ENCODE peak calls at places on chromosomes 16 and 17, in eight cellular contexts. One of them, this sample, is unnamed.

GRCh38 chr16:67528222-67528869 is at the start of gene RIPOR1:
- DNase-seq in EH: peak
- DNase-seq in AML-193: no peak
- DNase-seq in astrocyte of the cerebellum: no peak
- DNase-seq in ACHN: peak
- DNase-seq in aorta: peak
- DNase-seq in activated CD4-positive, alpha-beta memory T cell treated with anti-CD3 and anti-CD28 coated beads, Interleukin-2, amount 10 ng/mL, durations not matched to agents 7 days and 5 days: peak
- DNase-seq in iris pigment epithelial cell: no peak
- DNase-seq in this sample: no peak

GRCh38 chr16:67260426-67261063 is 11.8 kb downstream of the SLC9A5 start:
- DNase-seq in EH: peak
- DNase-seq in AML-193: peak
- DNase-seq in astrocyte of the cerebellum: peak
- DNase-seq in ACHN: peak
- DNase-seq in aorta: peak
- DNase-seq in activated CD4-positive, alpha-beta memory T cell treated with anti-CD3 and anti-CD28 coated beads, Interleukin-2, amount 10 ng/mL, durations not matched to agents 7 days and 5 days: peak
- DNase-seq in iris pigment epithelial cell: peak
- DNase-seq in this sample: peak

GRCh38 chr17:29838961-29839360 is 91.1 kb downstream of the SSH2 start:
- DNase-seq in EH: peak
- DNase-seq in AML-193: no peak
- DNase-seq in astrocyte of the cerebellum: no peak
- DNase-seq in ACHN: no peak
- DNase-seq in aorta: no peak
- DNase-seq in activated CD4-positive, alpha-beta memory T cell treated with anti-CD3 and anti-CD28 coated beads, Interleukin-2, amount 10 ng/mL, durations not matched to agents 7 days and 5 days: no peak
- DNase-seq in iris pigment epithelial cell: peak
- DNase-seq in this sample: no peak

GRCh38 chr16:8851761-8852403 is 16.9 kb downstream of the CARHSP1 start:
- DNase-seq in EH: no peak
- DNase-seq in AML-193: no peak
- DNase-seq in astrocyte of the cerebellum: no peak
- DNase-seq in ACHN: no peak
- DNase-seq in aorta: peak
- DNase-seq in activated CD4-positive, alpha-beta memory T cell treated with anti-CD3 and anti-CD28 coated beads, Interleukin-2, amount 10 ng/mL, durations not matched to agents 7 days and 5 days: no peak
- DNase-seq in iris pigment epithelial cell: no peak
- DNase-seq in this sample: no peak

GRCh38 chr16:85556456-85557082 is 56.6 kb upstream of the GSE1 start:
- DNase-seq in EH: peak
- DNase-seq in AML-193: peak
- DNase-seq in astrocyte of the cerebellum: no peak
- DNase-seq in ACHN: peak
- DNase-seq in aorta: no peak
- DNase-seq in activated CD4-positive, alpha-beta memory T cell treated with anti-CD3 and anti-CD28 coated beads, Interleukin-2, amount 10 ng/mL, durations not matched to agents 7 days and 5 days: peak
- DNase-seq in iris pigment epithelial cell: peak
- DNase-seq in this sample: no peak

GRCh38 chr17:31318298-31319190 is 2.9 kb downstream of the EVI2A start:
- DNase-seq in EH: no peak
- DNase-seq in AML-193: peak
- DNase-seq in astrocyte of the cerebellum: peak
- DNase-seq in ACHN: peak
- DNase-seq in aorta: no peak
- DNase-seq in activated CD4-positive, alpha-beta memory T cell treated with anti-CD3 and anti-CD28 coated beads, Interleukin-2, amount 10 ng/mL, durations not matched to agents 7 days and 5 days: peak
- DNase-seq in iris pigment epithelial cell: peak
- DNase-seq in this sample: peak

GRCh38 chr17:2150871-2151270 is 96.0 kb downstream of the HIC1 start:
- DNase-seq in EH: no peak
- DNase-seq in AML-193: no peak
- DNase-seq in astrocyte of the cerebellum: no peak
- DNase-seq in ACHN: no peak
- DNase-seq in aorta: no peak
- DNase-seq in activated CD4-positive, alpha-beta memory T cell treated with anti-CD3 and anti-CD28 coated beads, Interleukin-2, amount 10 ng/mL, durations not matched to agents 7 days and 5 days: no peak
- DNase-seq in iris pigment epithelial cell: no peak
- DNase-seq in this sample: no peak

GRCh38 chr17:19322861-19323260 is 39.7 kb downstream of the B9D1 start:
- DNase-seq in EH: no peak
- DNase-seq in AML-193: no peak
- DNase-seq in astrocyte of the cerebellum: no peak
- DNase-seq in ACHN: no peak
- DNase-seq in aorta: peak
- DNase-seq in activated CD4-positive, alpha-beta memory T cell treated with anti-CD3 and anti-CD28 coated beads, Interleukin-2, amount 10 ng/mL, durations not matched to agents 7 days and 5 days: no peak
- DNase-seq in iris pigment epithelial cell: no peak
- DNase-seq in this sample: no peak

GRCh38 chr16:75647492-75648264 is at the start of the genes KARS1 and TERF2IP:
- DNase-seq in EH: peak
- DNase-seq in AML-193: peak
- DNase-seq in astrocyte of the cerebellum: peak
- DNase-seq in ACHN: peak
- DNase-seq in aorta: peak
- DNase-seq in activated CD4-positive, alpha-beta memory T cell treated with anti-CD3 and anti-CD28 coated beads, Interleukin-2, amount 10 ng/mL, durations not matched to agents 7 days and 5 days: peak
- DNase-seq in iris pigment epithelial cell: peak
- DNase-seq in this sample: peak

GRCh38 chr16:85690469-85691064 is 1.8 kb upstream of the GINS2 start:
- DNase-seq in EH: peak
- DNase-seq in AML-193: no peak
- DNase-seq in astrocyte of the cerebellum: no peak
- DNase-seq in ACHN: no peak
- DNase-seq in aorta: no peak
- DNase-seq in activated CD4-positive, alpha-beta memory T cell treated with anti-CD3 and anti-CD28 coated beads, Interleukin-2, amount 10 ng/mL, durations not matched to agents 7 days and 5 days: no peak
- DNase-seq in iris pigment epithelial cell: peak
- DNase-seq in this sample: no peak

GRCh38 chr16:2016407-2016922 is 3.1 kb upstream of the NPW start:
- DNase-seq in EH: no peak
- DNase-seq in AML-193: no peak
- DNase-seq in astrocyte of the cerebellum: no peak
- DNase-seq in ACHN: no peak
- DNase-seq in aorta: no peak
- DNase-seq in activated CD4-positive, alpha-beta memory T cell treated with anti-CD3 and anti-CD28 coated beads, Interleukin-2, amount 10 ng/mL, durations not matched to agents 7 days and 5 days: no peak
- DNase-seq in iris pigment epithelial cell: no peak
- DNase-seq in this sample: no peak

GRCh38 chr16:27080870-27081269 is 14.1 kb downstream of the C16orf82 start:
- DNase-seq in EH: no peak
- DNase-seq in AML-193: no peak
- DNase-seq in astrocyte of the cerebellum: no peak
- DNase-seq in ACHN: peak
- DNase-seq in aorta: no peak
- DNase-seq in activated CD4-positive, alpha-beta memory T cell treated with anti-CD3 and anti-CD28 coated beads, Interleukin-2, amount 10 ng/mL, durations not matched to agents 7 days and 5 days: no peak
- DNase-seq in iris pigment epithelial cell: peak
- DNase-seq in this sample: peak